ENCODE peak calls at places on chromosome 17, in nine cellular contexts. One of them, this sample, is unnamed. For H3K36me3, the result is how much of the 10 kb centered on the place peaks cover.

GRCh38 chr17:5618511-5618910 is 34.2 kb upstream of the NLRP1 start:
- DNase-seq in stomach: no peak
- DNase-seq in brain microvascular endothelial cell: no peak
- DNase-seq in HCT116: no peak
- DNase-seq in psoas muscle: no peak
- DNase-seq in upper lobe of left lung: no peak
- DNase-seq in SJSA1: no peak
- DNase-seq in thyroid gland: no peak
- DNase-seq in neural progenitor cell: no peak
- DNase-seq in this sample: no peak

GRCh38 chr17:50210249-50211225 is 9.1 kb upstream of the COL1A1 start:
- DNase-seq in stomach: no peak
- DNase-seq in brain microvascular endothelial cell: peak
- DNase-seq in HCT116: no peak
- DNase-seq in psoas muscle: peak
- DNase-seq in upper lobe of left lung: peak
- DNase-seq in SJSA1: peak
- DNase-seq in thyroid gland: no peak
- DNase-seq in neural progenitor cell: peak
- DNase-seq in this sample: peak

GRCh38 chr17:46727572-46728348 is 90.7 kb downstream of the WNT3 start:
- DNase-seq in stomach: no peak
- DNase-seq in brain microvascular endothelial cell: peak
- DNase-seq in HCT116: no peak
- DNase-seq in psoas muscle: no peak
- DNase-seq in upper lobe of left lung: no peak
- DNase-seq in SJSA1: peak
- DNase-seq in thyroid gland: no peak
- DNase-seq in neural progenitor cell: no peak
- DNase-seq in this sample: no peak

GRCh38 chr17:43382776-43383175 is 16.0 kb upstream of the ARL4D start:
- DNase-seq in stomach: no peak
- DNase-seq in brain microvascular endothelial cell: no peak
- DNase-seq in HCT116: no peak
- DNase-seq in psoas muscle: no peak
- DNase-seq in upper lobe of left lung: no peak
- DNase-seq in SJSA1: no peak
- DNase-seq in thyroid gland: no peak
- DNase-seq in neural progenitor cell: no peak
- DNase-seq in this sample: no peak

GRCh38 chr17:30378191-30378796 is 433 bp upstream of the CPD start:
- DNase-seq in stomach: peak
- DNase-seq in brain microvascular endothelial cell: no peak
- DNase-seq in HCT116: no peak
- DNase-seq in psoas muscle: no peak
- DNase-seq in upper lobe of left lung: peak
- DNase-seq in SJSA1: no peak
- DNase-seq in thyroid gland: peak
- DNase-seq in neural progenitor cell: peak
- DNase-seq in this sample: peak

GRCh38 chr17:82917656-82918345 is 78.0 kb upstream of the ZNF750 start:
- DNase-seq in stomach: no peak
- DNase-seq in brain microvascular endothelial cell: peak
- DNase-seq in HCT116: no peak
- DNase-seq in psoas muscle: no peak
- DNase-seq in upper lobe of left lung: peak
- DNase-seq in SJSA1: no peak
- DNase-seq in thyroid gland: peak
- DNase-seq in neural progenitor cell: peak
- DNase-seq in this sample: no peak

GRCh38 chr17:6570731-6571465 is 14.5 kb upstream of the PITPNM3 start:
- DNase-seq in stomach: peak
- DNase-seq in brain microvascular endothelial cell: no peak
- DNase-seq in HCT116: no peak
- DNase-seq in psoas muscle: no peak
- DNase-seq in upper lobe of left lung: peak
- DNase-seq in SJSA1: peak
- DNase-seq in thyroid gland: no peak
- DNase-seq in neural progenitor cell: peak
- DNase-seq in this sample: no peak

GRCh38 chr17:52892334-52892733 is 733.8 kb upstream of the CA10 start:
- DNase-seq in stomach: no peak
- DNase-seq in brain microvascular endothelial cell: no peak
- DNase-seq in HCT116: no peak
- DNase-seq in psoas muscle: no peak
- DNase-seq in upper lobe of left lung: no peak
- DNase-seq in SJSA1: no peak
- DNase-seq in thyroid gland: no peak
- DNase-seq in neural progenitor cell: no peak
- DNase-seq in this sample: no peak

GRCh38 chr17:48612854-48613691 is 2.0 kb downstream of the HOXB8 start:
- DNase-seq in stomach: no peak
- DNase-seq in brain microvascular endothelial cell: no peak
- DNase-seq in HCT116: no peak
- DNase-seq in psoas muscle: peak
- DNase-seq in upper lobe of left lung: peak
- DNase-seq in SJSA1: no peak
- DNase-seq in thyroid gland: no peak
- DNase-seq in neural progenitor cell: peak
- DNase-seq in this sample: peak

GRCh38 chr17:33220031-33220430 is 73.1 kb downstream of the ASIC2 start:
- DNase-seq in stomach: no peak
- DNase-seq in brain microvascular endothelial cell: no peak
- DNase-seq in HCT116: no peak
- DNase-seq in psoas muscle: no peak
- DNase-seq in upper lobe of left lung: no peak
- DNase-seq in SJSA1: no peak
- DNase-seq in thyroid gland: no peak
- DNase-seq in neural progenitor cell: no peak
- DNase-seq in this sample: no peak

GRCh38 chr17:40325156-40326013 is 16.4 kb downstream of the RARA start:
- DNase-seq in stomach: no peak
- DNase-seq in brain microvascular endothelial cell: no peak
- DNase-seq in HCT116: no peak
- DNase-seq in psoas muscle: peak
- DNase-seq in upper lobe of left lung: no peak
- DNase-seq in SJSA1: no peak
- DNase-seq in thyroid gland: no peak
- DNase-seq in neural progenitor cell: no peak
- DNase-seq in this sample: no peak

GRCh38 chr17:76752006-76752405 is 14.1 kb downstream of the MFSD11 start:
- DNase-seq in stomach: no peak
- DNase-seq in brain microvascular endothelial cell: no peak
- DNase-seq in HCT116: no peak
- DNase-seq in psoas muscle: no peak
- DNase-seq in upper lobe of left lung: no peak
- DNase-seq in SJSA1: no peak
- DNase-seq in thyroid gland: no peak
- DNase-seq in neural progenitor cell: no peak
- DNase-seq in this sample: no peak

GRCh38 chr17:78940708-78941107 is 15.5 kb upstream of the TIMP2 start:
- DNase-seq in stomach: no peak
- DNase-seq in brain microvascular endothelial cell: peak
- DNase-seq in HCT116: no peak
- DNase-seq in psoas muscle: no peak
- DNase-seq in upper lobe of left lung: no peak
- DNase-seq in SJSA1: no peak
- DNase-seq in thyroid gland: no peak
- DNase-seq in neural progenitor cell: peak
- DNase-seq in this sample: no peak

GRCh38 chr17:7341842-7342241 is 5.5 kb downstream of the ACAP1 start:
- DNase-seq in stomach: no peak
- DNase-seq in brain microvascular endothelial cell: no peak
- DNase-seq in HCT116: no peak
- DNase-seq in psoas muscle: no peak
- DNase-seq in upper lobe of left lung: no peak
- DNase-seq in SJSA1: no peak
- DNase-seq in thyroid gland: no peak
- DNase-seq in neural progenitor cell: no peak
- DNase-seq in this sample: no peak

GRCh38 chr17:18043491-18043890 is 4.3 kb downstream of the GID4 start:
- DNase-seq in stomach: no peak
- DNase-seq in brain microvascular endothelial cell: no peak
- DNase-seq in HCT116: peak
- DNase-seq in psoas muscle: no peak
- DNase-seq in upper lobe of left lung: no peak
- DNase-seq in SJSA1: no peak
- DNase-seq in thyroid gland: no peak
- DNase-seq in neural progenitor cell: no peak
- DNase-seq in this sample: no peak

GRCh38 chr17:40358323-40359038 is 6.1 kb downstream of the GJD3 start:
- DNase-seq in stomach: peak
- DNase-seq in brain microvascular endothelial cell: peak
- DNase-seq in HCT116: peak
- DNase-seq in psoas muscle: peak
- DNase-seq in upper lobe of left lung: no peak
- DNase-seq in SJSA1: peak
- DNase-seq in thyroid gland: peak
- DNase-seq in neural progenitor cell: peak
- DNase-seq in this sample: peak

GRCh38 chr17:80790981-80791742 is 200.5 kb upstream of the CHMP6 start:
- DNase-seq in stomach: no peak
- DNase-seq in brain microvascular endothelial cell: peak
- DNase-seq in HCT116: no peak
- DNase-seq in psoas muscle: no peak
- DNase-seq in upper lobe of left lung: no peak
- DNase-seq in SJSA1: no peak
- DNase-seq in thyroid gland: no peak
- DNase-seq in neural progenitor cell: no peak
- DNase-seq in this sample: no peak

GRCh38 chr17:77801545-77802332 is 156.8 kb upstream of the TNRC6C start:
- DNase-seq in stomach: no peak
- DNase-seq in brain microvascular endothelial cell: no peak
- DNase-seq in HCT116: no peak
- DNase-seq in psoas muscle: no peak
- DNase-seq in upper lobe of left lung: no peak
- DNase-seq in SJSA1: no peak
- DNase-seq in thyroid gland: no peak
- DNase-seq in neural progenitor cell: peak
- DNase-seq in this sample: no peak

GRCh38 chr17:80664217-80664780 is 119.7 kb downstream of the RPTOR start:
- DNase-seq in stomach: no peak
- DNase-seq in brain microvascular endothelial cell: no peak
- DNase-seq in HCT116: no peak
- DNase-seq in psoas muscle: no peak
- DNase-seq in upper lobe of left lung: no peak
- DNase-seq in SJSA1: no peak
- DNase-seq in thyroid gland: peak
- DNase-seq in neural progenitor cell: no peak
- DNase-seq in this sample: no peak

GRCh38 chr17:82489117-82489516 is 30.4 kb upstream of the FOXK2 start:
- DNase-seq in stomach: no peak
- DNase-seq in brain microvascular endothelial cell: peak
- DNase-seq in HCT116: no peak
- DNase-seq in psoas muscle: peak
- DNase-seq in upper lobe of left lung: no peak
- DNase-seq in SJSA1: no peak
- DNase-seq in thyroid gland: no peak
- DNase-seq in neural progenitor cell: no peak
- DNase-seq in this sample: no peak

GRCh38 chr17:41455236-41455635 is 11.9 kb downstream of the KRT32 start:
- DNase-seq in stomach: no peak
- DNase-seq in brain microvascular endothelial cell: no peak
- DNase-seq in HCT116: no peak
- DNase-seq in psoas muscle: no peak
- DNase-seq in upper lobe of left lung: no peak
- DNase-seq in SJSA1: no peak
- DNase-seq in thyroid gland: no peak
- DNase-seq in neural progenitor cell: no peak
- DNase-seq in this sample: no peak

GRCh38 chr17:16464001-16464640 is 27.9 kb downstream of the LRRC75A start:
- DNase-seq in stomach: no peak
- DNase-seq in brain microvascular endothelial cell: no peak
- DNase-seq in HCT116: no peak
- DNase-seq in psoas muscle: no peak
- DNase-seq in upper lobe of left lung: no peak
- DNase-seq in SJSA1: no peak
- DNase-seq in thyroid gland: peak
- DNase-seq in neural progenitor cell: no peak
- DNase-seq in this sample: no peak

GRCh38 chr17:1883536-1883935 is 53.7 kb downstream of the RPA1 start:
- DNase-seq in stomach: no peak
- DNase-seq in brain microvascular endothelial cell: no peak
- DNase-seq in HCT116: no peak
- DNase-seq in psoas muscle: no peak
- DNase-seq in upper lobe of left lung: no peak
- DNase-seq in SJSA1: no peak
- DNase-seq in thyroid gland: no peak
- DNase-seq in neural progenitor cell: no peak
- DNase-seq in this sample: no peak
- H3K36me3 ChIP-seq in stomach: half or more
- H3K36me3 ChIP-seq in brain microvascular endothelial cell: half or more
- H3K36me3 ChIP-seq in HCT116: half or more
- H3K36me3 ChIP-seq in psoas muscle: half or more
- H3K36me3 ChIP-seq in upper lobe of left lung: half or more
- H3K36me3 ChIP-seq in SJSA1: half or more
- H3K36me3 ChIP-seq in thyroid gland: half or more
- H3K36me3 ChIP-seq in neural progenitor cell: under half
- H3K36me3 ChIP-seq in this sample: under half

DNA sequence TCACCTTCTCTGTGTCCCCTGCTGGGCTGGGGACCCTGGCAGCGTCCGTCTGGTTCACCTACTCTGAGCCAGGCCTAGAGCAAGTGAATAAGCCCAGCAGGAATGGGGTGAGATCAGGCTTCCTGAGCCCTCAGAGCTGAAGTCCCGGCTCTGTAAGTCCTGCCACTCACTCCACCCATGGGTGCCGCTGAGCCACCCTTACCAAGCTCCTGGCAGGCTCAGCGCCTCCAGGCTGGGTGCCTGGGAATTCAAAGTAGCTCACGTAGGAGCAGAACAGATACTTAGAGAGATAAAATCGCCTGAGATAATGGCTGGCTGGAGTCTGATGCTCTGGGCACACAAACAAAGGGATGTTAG is 9.8 kb upstream of the LASP1NB start:
- DNase-seq in stomach: peak
- DNase-seq in brain microvascular endothelial cell: no peak
- DNase-seq in HCT116: no peak
- DNase-seq in psoas muscle: peak
- DNase-seq in upper lobe of left lung: no peak
- DNase-seq in SJSA1: no peak
- DNase-seq in thyroid gland: no peak
- DNase-seq in neural progenitor cell: no peak
- DNase-seq in this sample: no peak
- H3K36me3 ChIP-seq in stomach: half or more
- H3K36me3 ChIP-seq in brain microvascular endothelial cell: half or more
- H3K36me3 ChIP-seq in HCT116: under half
- H3K36me3 ChIP-seq in psoas muscle: under half
- H3K36me3 ChIP-seq in upper lobe of left lung: half or more
- H3K36me3 ChIP-seq in SJSA1: half or more
- H3K36me3 ChIP-seq in thyroid gland: under half
- H3K36me3 ChIP-seq in neural progenitor cell: under half
- H3K36me3 ChIP-seq in this sample: under half

GRCh38 chr17:64580384-64581307 is 73.9 kb downstream of the CEP95 start:
- DNase-seq in stomach: no peak
- DNase-seq in brain microvascular endothelial cell: no peak
- DNase-seq in HCT116: no peak
- DNase-seq in psoas muscle: no peak
- DNase-seq in upper lobe of left lung: no peak
- DNase-seq in SJSA1: no peak
- DNase-seq in thyroid gland: no peak
- DNase-seq in neural progenitor cell: no peak
- DNase-seq in this sample: no peak
- H3K36me3 ChIP-seq in stomach: half or more
- H3K36me3 ChIP-seq in brain microvascular endothelial cell: half or more
- H3K36me3 ChIP-seq in HCT116: half or more
- H3K36me3 ChIP-seq in psoas muscle: half or more
- H3K36me3 ChIP-seq in upper lobe of left lung: under half
- H3K36me3 ChIP-seq in SJSA1: half or more
- H3K36me3 ChIP-seq in thyroid gland: under half
- H3K36me3 ChIP-seq in neural progenitor cell: under half
- H3K36me3 ChIP-seq in this sample: under half

GRCh38 chr17:75224983-75225382 is 19.5 kb downstream of the NUP85 start:
- DNase-seq in stomach: no peak
- DNase-seq in brain microvascular endothelial cell: no peak
- DNase-seq in HCT116: no peak
- DNase-seq in psoas muscle: no peak
- DNase-seq in upper lobe of left lung: peak
- DNase-seq in SJSA1: no peak
- DNase-seq in thyroid gland: no peak
- DNase-seq in neural progenitor cell: no peak
- DNase-seq in this sample: no peak
- H3K36me3 ChIP-seq in stomach: half or more
- H3K36me3 ChIP-seq in brain microvascular endothelial cell: under half
- H3K36me3 ChIP-seq in HCT116: half or more
- H3K36me3 ChIP-seq in psoas muscle: half or more
- H3K36me3 ChIP-seq in upper lobe of left lung: half or more
- H3K36me3 ChIP-seq in SJSA1: half or more
- H3K36me3 ChIP-seq in thyroid gland: under half
- H3K36me3 ChIP-seq in neural progenitor cell: under half
- H3K36me3 ChIP-seq in this sample: under half

This sample was measured in transverse colon.